ENCODE peak calls at places on chromosomes 4 and X, in eight cellular contexts. R, W, U, T, I, M, K and F are unnamed samples.

GRCh38 chr4:176726803-176727202 is 65.9 kb downstream of the VEGFC start:
- DNase-seq in M (no peak), R (peak), W (peak), I (no peak), T (no peak), U (peak), K (no peak), F (no peak)

GRCh38 chrX:63686878-63687714 is 97.9 kb downstream of the ARHGEF9 start:
- DNase-seq in K (peak), T (peak), I (peak), W (peak), U (peak), R (peak), M (peak), F (peak)

GRCh38 chr4:13988347-13989265 is 361.1 kb upstream of the BOD1L1 start:
- DNase-seq in M (peak), K (peak), I (no peak), U (peak), T (no peak), R (peak), W (no peak), F (peak)

GRCh38 chr4:24006269-24006668 is 116.4 kb upstream of the PPARGC1A start:
- DNase-seq in R (no peak), I (no peak), U (no peak), T (no peak), W (no peak), M (no peak), K (no peak), F (no peak)

GRCh38 chr4:140019619-140020367 is 134.2 kb downstream of the MAML3 start:
- DNase-seq in T (no peak), I (no peak), R (no peak), K (peak), W (no peak), M (no peak), U (peak), F (no peak)

GRCh38 chrX:46715997-46716396 is 42.9 kb downstream of the SLC9A7 start:
- DNase-seq in M (no peak), T (no peak), I (no peak), W (no peak), K (no peak), R (no peak), U (no peak), F (no peak)

GRCh38 chrX:117510453-117510852 is 606.2 kb downstream of the KLHL13 start:
- DNase-seq in U (peak), K (no peak), T (no peak), R (no peak), I (peak), M (no peak), W (no peak), F (peak)

GRCh38 chr4:29066856-29067255 is 1653.3 kb upstream of the PCDH7 start:
- DNase-seq in M (no peak), T (no peak), R (peak), U (no peak), W (no peak), I (no peak), K (no peak), F (no peak)

GRCh38 chr4:148112231-148112982 is 329.8 kb downstream of the NR3C2 start:
- DNase-seq in K (no peak), T (peak), W (no peak), M (peak), R (peak), U (peak), I (no peak), F (peak)

GRCh38 chr4:98838977-98839618 is 89.8 kb downstream of the EIF4E start:
- DNase-seq in U (peak), T (peak), W (no peak), R (peak), M (peak), K (peak), I (no peak), F (peak)

GRCh38 chr4:22508376-22508775 is 7.5 kb downstream of the ADGRA3 start:
- DNase-seq in R (no peak), W (no peak), I (no peak), M (no peak), K (no peak), T (no peak), U (no peak), F (no peak)

GRCh38 chrX:22730542-22730941 is 269.2 kb upstream of the DDX53 start:
- DNase-seq in R (no peak), T (no peak), K (no peak), W (no peak), M (no peak), I (peak), U (no peak), F (no peak)

GRCh38 chr4:119039779-119040178 is 95.9 kb upstream of the MYOZ2 start:
- DNase-seq in W (no peak), T (no peak), M (no peak), U (peak), K (no peak), R (no peak), I (peak), F (no peak)

GRCh38 chrX:71536285-71536684 is 3.4 kb downstream of the OGT start:
- DNase-seq in U (no peak), M (peak), I (no peak), W (peak), T (no peak), R (no peak), K (no peak), F (no peak)

GRCh38 chr4:106594291-106594952 is 225.8 kb upstream of the GIMD1 start:
- DNase-seq in T (no peak), I (no peak), R (no peak), K (peak), M (peak), U (no peak), W (no peak), F (peak)

GRCh38 chrX:114017086-114017485 is 566.8 kb upstream of the HTR2C start:
- DNase-seq in W (no peak), U (no peak), I (no peak), K (no peak), M (no peak), R (no peak), T (no peak), F (no peak)

GRCh38 chrX:84182521-84182920 is 5.5 kb downstream of the RPS6KA6 start:
- DNase-seq in U (peak), R (no peak), W (no peak), T (no peak), M (no peak), I (no peak), K (no peak), F (no peak)

DNA sequence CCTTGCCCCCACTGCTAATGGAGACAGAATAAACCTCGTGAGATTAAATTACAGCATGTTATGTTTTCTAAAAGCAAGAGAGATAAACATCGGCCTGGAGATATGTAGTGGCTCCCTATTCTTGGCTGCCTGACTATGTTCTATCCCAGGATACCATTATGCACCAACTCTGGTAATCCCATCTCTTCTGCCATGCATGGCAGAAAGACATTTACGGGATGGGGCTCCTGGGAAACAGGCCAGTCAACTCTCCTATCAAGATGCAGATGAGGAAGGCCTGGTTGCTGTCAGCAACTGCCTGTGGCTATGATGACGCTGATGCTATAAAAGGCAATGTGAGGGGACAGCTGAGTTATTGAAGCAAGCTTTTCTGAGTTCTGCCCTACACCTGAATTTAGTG is 166.2 kb upstream of the VCX3A start:
- DNase-seq in I (no peak), U (no peak), T (no peak), M (no peak), R (no peak), W (no peak), K (no peak), F (no peak)
- H3K4me3 ChIP-seq in I (no peak), U (no peak), T (no peak), M (no peak), R (no peak), W (no peak), K (no peak), F (no peak)

DNA sequence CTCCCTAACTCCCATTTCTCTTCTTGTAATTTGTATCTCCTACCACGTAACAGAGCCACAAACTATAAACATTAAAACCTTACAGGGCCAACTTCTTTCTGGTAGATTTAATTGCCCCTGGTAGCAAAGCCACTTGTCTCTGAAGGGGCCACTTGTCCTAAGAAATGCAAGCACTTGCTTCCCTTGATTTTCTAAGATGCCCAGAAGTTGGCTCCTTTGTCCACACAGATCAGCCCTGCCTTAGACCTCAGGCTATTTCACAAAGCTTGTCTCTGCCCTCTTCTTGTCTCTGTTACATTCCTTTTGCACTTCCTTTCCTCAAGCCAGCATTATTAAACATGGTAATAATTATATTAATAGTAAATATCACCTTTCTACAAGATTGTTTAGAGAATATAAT is 80.6 kb upstream of the CXXC4 start:
- DNase-seq in M (no peak), K (no peak), R (no peak), W (no peak), I (no peak), T (no peak), U (no peak), F (no peak)
- TF ChIP-seq EZH2 in M (no peak), K (no peak), R (no peak), W (no peak), I (no peak), T (no peak), U (no peak), F (no peak)

GRCh38 chr4:105060628-105061027 is 86.0 kb upstream of the TET2 start:
- DNase-seq in K (peak), R (peak), U (no peak), I (no peak), T (no peak), W (peak), M (no peak), F (no peak)

GRCh38 chr4:105058177-105058812 is 88.4 kb upstream of the TET2 start:
- DNase-seq in U (no peak), W (no peak), T (no peak), I (no peak), K (peak), R (peak), M (no peak), F (no peak)

GRCh38 chr4:105059337-105059736 is 87.3 kb upstream of the TET2 start:
- DNase-seq in R (peak), I (no peak), K (peak), U (no peak), M (no peak), W (no peak), T (no peak), F (no peak)

GRCh38 chr4:105061136-105061696 is 85.5 kb upstream of the TET2 start:
- DNase-seq in W (peak), T (peak), M (no peak), R (peak), K (peak), I (peak), U (no peak), F (peak)

DNA sequence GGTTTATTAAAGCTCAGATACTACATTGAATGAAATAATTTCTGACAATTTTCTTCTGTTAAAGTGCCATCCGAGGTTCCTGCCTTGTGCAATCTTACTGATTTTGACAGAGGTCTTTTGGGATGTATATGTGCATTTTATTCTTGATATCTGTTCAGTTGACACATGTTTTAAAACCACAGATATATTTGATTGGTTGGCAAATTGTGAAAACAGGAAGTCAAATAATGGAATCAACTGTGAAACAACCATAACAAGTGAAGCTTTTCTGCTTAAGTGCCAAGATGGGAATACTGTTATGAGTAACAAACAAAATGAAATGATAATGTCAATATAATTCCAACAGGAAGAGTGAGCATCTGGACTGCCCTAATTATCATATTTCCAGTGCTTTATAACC is 85.0 kb upstream of the TET2 start:
- DNase-seq in U (no peak), I (no peak), R (no peak), K (peak), T (no peak), M (no peak), W (no peak), F (peak)
- H3K27ac ChIP-seq in U (no peak), I (no peak), R (no peak), K (peak), T (no peak), M (no peak), W (peak), F (peak)

DNA sequence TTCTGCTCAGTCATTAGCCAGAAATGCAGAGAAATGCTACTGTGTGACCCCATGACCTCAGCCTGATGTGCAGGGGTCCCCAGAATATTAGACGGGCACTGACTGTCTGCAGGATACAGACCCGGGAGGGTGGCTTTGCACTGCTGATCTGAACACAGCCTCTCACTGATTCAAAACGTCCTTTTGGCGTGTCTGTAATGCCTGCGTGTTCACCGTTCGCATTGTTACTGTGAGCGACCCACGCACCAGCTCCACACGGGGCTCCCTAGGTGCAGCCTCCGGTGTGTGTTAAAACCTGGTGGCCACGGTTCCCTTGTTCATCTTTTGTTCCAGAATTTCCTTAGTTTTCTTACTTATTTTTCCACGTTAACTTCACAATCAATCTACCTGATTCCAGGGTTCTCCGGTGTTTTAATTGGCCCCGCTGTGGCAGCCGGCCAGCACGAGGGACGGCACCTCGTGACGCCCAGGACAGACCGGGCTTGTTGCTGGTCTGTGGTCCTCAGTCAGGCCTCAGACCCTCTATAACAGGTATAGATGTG is 32.0 kb upstream of the SPON2 start:
- DNase-seq in W (no peak), M (no peak), K (no peak), T (no peak), I (no peak), U (no peak), R (no peak), F (no peak)
- H3K4me3 ChIP-seq in W (no peak), M (no peak), K (no peak), T (no peak), I (no peak), U (no peak), R (no peak), F (no peak)

GRCh38 chr4:80264825-80265224 is 1.6 kb upstream of the FGF5 start:
- DNase-seq in U (no peak), K (no peak), M (no peak), T (no peak), I (no peak), R (no peak), W (no peak), F (no peak)

GRCh38 chr4:80266267-80266901 is at the start of gene FGF5:
- DNase-seq in U (peak), K (peak), M (peak), T (peak), I (peak), W (peak), R (peak), F (no peak)

GRCh38 chr4:80265571-80266266 is 745 bp upstream of the FGF5 start:
- DNase-seq in U (peak), K (peak), R (peak), W (no peak), T (peak), M (peak), I (peak), F (no peak)

GRCh38 chr4:80263541-80264351 is 2.7 kb upstream of the FGF5 start:
- DNase-seq in M (no peak), W (no peak), I (peak), K (no peak), T (no peak), U (no peak), R (no peak), F (no peak)

DNA sequence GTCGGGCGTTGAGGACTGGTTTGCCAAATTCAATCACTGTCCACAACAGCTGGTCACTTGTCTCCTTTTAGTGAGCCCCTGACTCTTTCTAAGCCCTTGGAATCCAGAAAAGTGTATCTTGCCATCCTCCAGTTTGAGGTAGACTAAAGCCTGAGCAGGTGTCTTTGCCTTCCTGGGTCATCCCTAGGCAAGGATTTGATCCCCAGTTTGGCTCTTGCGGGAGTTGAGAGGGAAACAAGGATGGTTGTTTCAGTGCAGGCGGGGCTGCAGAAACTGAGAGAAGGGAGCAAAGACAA is 2.2 kb upstream of the FGF5 start:
- DNase-seq in W (no peak), I (no peak), M (no peak), R (no peak), U (no peak), T (no peak), K (no peak), F (no peak)
- TF ChIP-seq EZH2 in W (no peak), I (peak), M (no peak), R (no peak), U (no peak), T (peak), K (no peak), F (no peak)

GRCh38 chr4:10056334-10057022 is 35.2 kb upstream of the SLC2A9 start:
- DNase-seq in K (no peak), R (peak), T (no peak), W (no peak), M (no peak), U (no peak), I (no peak), F (no peak)
- H3K27ac ChIP-seq in K (no peak), R (no peak), T (no peak), W (no peak), M (no peak), U (no peak), I (no peak), F (no peak)

GRCh38 chrX:106249706-106250379 is 81.7 kb downstream of the PWWP3B start:
- DNase-seq in K (no peak), T (no peak), I (no peak), W (no peak), M (no peak), R (peak), U (peak), F (no peak)

GRCh38 chrX:106243376-106243775 is 75.3 kb downstream of the PWWP3B start:
- DNase-seq in R (peak), K (peak), W (peak), M (no peak), T (no peak), U (no peak), I (no peak), F (no peak)

GRCh38 chrX:106246511-106246910 is 78.4 kb downstream of the PWWP3B start:
- DNase-seq in K (peak), W (no peak), I (no peak), R (peak), M (no peak), U (no peak), T (no peak), F (no peak)

DNA sequence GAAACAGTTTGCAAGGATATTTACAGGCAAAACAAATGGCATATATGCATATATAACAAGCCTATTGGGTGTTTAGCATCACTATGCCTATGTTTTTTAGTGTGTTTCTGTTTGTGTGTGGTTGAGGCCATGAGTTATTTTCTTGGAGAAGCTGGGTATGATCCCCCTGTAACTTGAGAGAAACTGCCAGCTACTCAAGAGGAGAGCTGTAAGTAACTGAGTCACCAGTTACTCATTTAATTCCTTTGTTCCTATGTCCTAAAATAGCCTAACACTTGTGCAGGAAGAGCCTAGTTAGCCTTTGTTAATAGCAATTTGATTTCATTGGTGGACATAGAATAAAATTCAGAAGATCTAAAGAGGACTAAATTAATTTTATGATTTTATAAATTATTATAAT is 79.1 kb downstream of the PWWP3B start:
- DNase-seq in K (peak), M (no peak), I (no peak), W (no peak), R (peak), U (no peak), T (no peak), F (no peak)
- H3K4me3 ChIP-seq in K (no peak), M (no peak), I (no peak), W (no peak), R (no peak), U (no peak), T (no peak), F (no peak)

DNA sequence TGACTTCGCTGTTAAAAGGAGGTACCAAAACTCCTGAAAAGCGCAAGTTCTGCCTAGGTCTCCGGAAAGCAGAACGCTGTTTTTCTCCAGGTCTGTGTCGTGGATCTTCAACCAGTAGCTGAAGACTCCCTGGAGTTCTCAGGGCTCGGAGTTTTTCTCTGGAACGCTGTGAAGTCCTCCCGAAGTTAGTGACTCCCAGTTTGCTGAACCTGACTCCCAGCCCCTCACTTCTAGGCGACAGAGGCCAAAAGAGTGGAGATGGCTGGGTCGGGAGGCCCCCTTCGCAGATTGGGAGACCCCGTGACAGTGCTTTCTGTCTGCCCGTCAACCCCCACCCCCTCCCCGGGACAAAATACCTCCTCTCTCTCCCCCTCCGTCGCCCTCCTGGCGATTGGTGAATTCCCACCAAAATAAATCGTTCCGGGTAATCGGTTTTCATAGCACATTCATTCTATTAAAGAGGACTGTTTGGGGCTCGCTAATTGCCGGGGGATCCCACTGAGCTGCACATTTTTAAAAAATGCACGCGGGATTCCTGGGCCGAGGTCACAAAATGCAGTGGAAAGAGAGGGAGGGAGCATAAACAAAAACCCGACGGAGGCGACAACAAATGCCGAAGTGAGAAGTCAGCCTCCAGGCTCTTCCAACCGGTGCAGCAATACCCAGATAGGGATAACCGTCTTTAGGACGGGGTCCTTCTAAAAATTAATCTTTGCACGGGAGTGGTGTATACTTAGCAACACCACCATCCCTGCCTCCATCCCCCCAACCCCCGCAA is 4.0 kb upstream of the MSX1 start:
- DNase-seq in T (no peak), M (no peak), U (no peak), I (peak), R (no peak), W (no peak), K (no peak), F (no peak)
- TF ChIP-seq EZH2 in T (peak), M (no peak), U (peak), I (peak), R (peak), W (no peak), K (no peak), F (no peak)